ENCODE peak calls at places on chromosomes 6 and 20, in four cellular contexts. N is AG08395, I is aorta, Y is fibroblast of mammary gland. O is an unnamed sample.

GRCh38 chr20:23143098-23143497 is 57.0 kb upstream of the CD93 start:
- DNase-seq in N (peak), I (peak), Y (peak), O (peak)

GRCh38 chr6:53103993-53104675 is 38.9 kb downstream of the FBXO9 start:
- DNase-seq in N (peak), I (no peak), Y (peak), O (peak)

GRCh38 chr6:43627008-43627825 is 1.8 kb downstream of the GTPBP2 start:
- DNase-seq in N (peak), I (peak), Y (peak), O (peak)

GRCh38 chr6:138031850-138032249 is 75.4 kb downstream of the PERP start:
- DNase-seq in N (no peak), I (no peak), Y (no peak), O (peak)

GRCh38 chr6:149026530-149026942 is 279.7 kb downstream of the UST start:
- DNase-seq in N (peak), I (no peak), Y (peak), O (peak)

GRCh38 chr20:62364911-62365736 is 2.0 kb downstream of the LAMA5 start:
- DNase-seq in N (no peak), I (peak), Y (no peak), O (no peak)

GRCh38 chr20:33348136-33348937 is 53.0 kb downstream of the CDK5RAP1 start:
- DNase-seq in N (no peak), I (peak), Y (no peak), O (no peak)

GRCh38 chr6:28117386-28118050 is 6.9 kb upstream of the ZSCAN16 start:
- DNase-seq in N (no peak), I (no peak), Y (peak), O (no peak)

GRCh38 chr6:115986026-115986425 is 74.7 kb downstream of the FRK start:
- DNase-seq in N (no peak), I (no peak), Y (no peak), O (no peak)